ENCODE peak calls at places on chromosome 17, in five cellular contexts. F, V, N, P and S are unnamed samples.

GRCh38 chr17:47896672-47897490 is 845 bp downstream of the SP2 start:
- DNase-seq in P (peak), N (no peak), V (no peak), F (no peak), S (peak)

GRCh38 chr17:71176315-71176714 is 944.5 kb upstream of the SOX9 start:
- DNase-seq in F (no peak), P (peak), N (no peak), V (no peak), S (no peak)

GRCh38 chr17:31544186-31544585 is 152.7 kb downstream of the RAB11FIP4 start:
- DNase-seq in P (no peak), V (no peak), F (no peak), N (no peak), S (no peak)

GRCh38 chr17:61461967-61462733 is 9.9 kb downstream of the TBX4 start:
- DNase-seq in P (peak), N (no peak), V (no peak), F (no peak), S (peak)

GRCh38 chr17:43927101-43927935 is 15.0 kb downstream of the PPY start:
- DNase-seq in P (no peak), N (peak), F (no peak), V (no peak), S (no peak)

GRCh38 chr17:76382803-76383644 is 1.4 kb upstream of the SPHK1 start:
- DNase-seq in V (no peak), N (peak), F (peak), P (peak), S (peak)

GRCh38 chr17:42518046-42518754 is 17.8 kb upstream of the NAGLU start:
- DNase-seq in V (peak), N (peak), F (no peak), P (peak), S (peak)

GRCh38 chr17:40530988-40531971 is 29.9 kb upstream of the TNS4 start:
- DNase-seq in P (no peak), F (peak), N (no peak), V (no peak), S (no peak)

GRCh38 chr17:40180694-40181093 is 3.4 kb downstream of the RAPGEFL1 start:
- DNase-seq in V (no peak), N (peak), P (no peak), F (no peak), S (no peak)

GRCh38 chr17:12250973-12251372 is 230.3 kb downstream of the MAP2K4 start:
- DNase-seq in N (no peak), V (no peak), F (no peak), P (no peak), S (no peak)

GRCh38 chr17:76727745-76728456 is 1.3 kb downstream of the METTL23 start:
- DNase-seq in V (no peak), N (no peak), F (peak), P (peak), S (peak)

GRCh38 chr17:74749262-74750038 is 1.0 kb downstream of the NHERF1 start:
- DNase-seq in P (peak), V (no peak), F (no peak), N (no peak), S (no peak)

GRCh38 chr17:38561416-38562214 is 44.1 kb downstream of the SRCIN1 start:
- DNase-seq in P (no peak), V (no peak), F (no peak), N (no peak), S (no peak)
- TF ChIP-seq CTCF in P (no peak), V (no peak), F (no peak), N (no peak), S (no peak)

GRCh38 chr17:37490022-37490587 is 414 bp downstream of the DUSP14 start:
- DNase-seq in N (peak), V (no peak), F (peak), P (peak), S (peak)
- TF ChIP-seq CTCF in N (peak), V (no peak), F (no peak), P (no peak), S (no peak)

DNA sequence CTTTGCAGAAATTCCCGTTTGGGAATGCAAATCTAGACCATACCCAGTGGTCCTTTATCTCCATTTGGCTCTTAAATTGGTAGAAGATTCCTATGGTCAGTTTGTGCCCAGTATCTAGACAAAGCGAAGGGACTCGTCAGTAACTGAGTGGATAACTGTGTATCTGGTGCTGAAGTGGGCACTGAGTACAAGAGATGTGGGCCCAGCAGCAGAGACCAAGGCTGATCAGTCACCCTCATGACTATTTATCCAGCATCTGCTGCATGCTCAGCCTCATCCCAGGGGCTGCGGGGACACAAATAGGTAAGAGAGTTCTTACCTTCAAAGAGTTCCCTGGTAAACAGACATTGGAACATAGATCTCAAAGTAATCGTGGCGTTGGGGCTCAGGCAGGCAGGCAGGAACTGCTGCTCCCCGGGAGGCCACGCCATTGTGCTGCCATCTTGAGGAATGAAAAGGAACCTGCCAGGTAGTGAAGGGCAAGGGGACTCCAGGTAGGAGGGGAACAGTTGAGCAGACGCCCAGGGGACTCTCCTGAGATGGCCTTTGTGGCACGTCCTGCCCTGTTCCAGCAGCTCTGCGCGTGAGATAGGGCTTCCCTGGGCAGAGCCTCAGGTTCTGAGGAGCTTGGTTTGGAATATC is 10.3 kb downstream of the NT5M start:
- DNase-seq in F (peak), V (no peak), P (no peak), N (peak), S (peak)
- TF ChIP-seq CTCF in F (peak), V (peak), P (peak), N (peak), S (peak)

DNA sequence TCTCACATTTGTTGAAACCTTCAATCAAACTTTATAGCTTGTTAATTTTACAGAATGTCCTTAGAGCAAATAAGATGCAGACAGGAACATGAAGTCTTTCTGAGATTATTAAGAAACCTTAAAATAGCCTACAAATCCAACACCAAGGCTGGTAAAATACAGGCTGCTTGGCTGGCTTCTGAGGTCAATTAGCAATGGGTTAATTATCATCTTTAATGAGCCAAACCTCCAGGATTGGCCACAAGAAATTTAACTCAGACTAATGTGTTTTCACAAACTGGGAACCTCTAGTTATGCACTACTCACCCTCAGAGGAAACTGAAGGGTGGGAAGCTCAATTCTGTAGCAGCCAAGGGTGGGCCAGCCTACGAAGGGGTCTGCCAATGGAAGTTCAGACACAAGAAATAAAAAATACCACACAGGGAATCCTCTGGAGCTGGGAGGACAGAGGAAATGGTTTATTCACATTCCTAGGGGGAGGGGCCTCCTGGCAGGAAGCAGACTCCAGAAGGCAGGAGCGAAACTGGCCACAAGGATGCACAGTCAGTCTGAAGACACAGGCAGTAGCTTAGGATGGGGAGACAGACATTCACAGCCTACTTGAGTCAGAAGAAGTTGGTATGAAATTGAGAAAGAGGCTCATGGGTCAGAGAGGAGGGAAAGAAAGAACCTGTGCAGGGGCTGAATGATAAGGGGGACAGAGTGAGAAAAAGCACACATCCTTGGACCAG is 36.1 kb downstream of the HIC1 start:
- DNase-seq in P (peak), V (peak), F (no peak), N (no peak), S (peak)
- TF ChIP-seq CTCF in P (peak), V (peak), F (no peak), N (no peak), S (peak)